ENCODE peak calls at places on chromosomes 6 and 20, in six cellular contexts. One of them, this sample, is unnamed. For H3K36me3 and H3K27me3, the result is how much of the 10 kb centered on the place peaks cover.

GRCh38 chr6:85747654-85748053 is 105.0 kb upstream of the SYNCRIP start:
- DNase-seq in ovary: no peak
- DNase-seq in adrenal gland: no peak
- DNase-seq in HCT116: no peak
- DNase-seq in fibroblast of lung: peak
- DNase-seq in cardiac muscle cell: peak
- DNase-seq in this sample: no peak

GRCh38 chr6:118683881-118684872 is 32.8 kb upstream of the CEP85L start:
- DNase-seq in ovary: no peak
- DNase-seq in fibroblast of lung: no peak
- DNase-seq in cardiac muscle cell: no peak
- DNase-seq in HCT116: no peak
- DNase-seq in adrenal gland: no peak
- DNase-seq in this sample: no peak

GRCh38 chr20:37414133-37414532 is 68.2 kb downstream of the SRC start:
- DNase-seq in fibroblast of lung: no peak
- DNase-seq in ovary: no peak
- DNase-seq in cardiac muscle cell: no peak
- DNase-seq in HCT116: no peak
- DNase-seq in adrenal gland: no peak
- DNase-seq in this sample: no peak

GRCh38 chr6:71194730-71195129 is 93.9 kb upstream of the OGFRL1 start:
- DNase-seq in fibroblast of lung: peak
- DNase-seq in ovary: no peak
- DNase-seq in cardiac muscle cell: peak
- DNase-seq in adrenal gland: no peak
- DNase-seq in HCT116: no peak
- DNase-seq in this sample: no peak

GRCh38 chr6:127641905-127642304 is 64.9 kb downstream of the C6orf58 start:
- DNase-seq in cardiac muscle cell: peak
- DNase-seq in ovary: no peak
- DNase-seq in HCT116: peak
- DNase-seq in adrenal gland: peak
- DNase-seq in fibroblast of lung: peak
- DNase-seq in this sample: no peak

GRCh38 chr20:39651645-39652340 is 689.6 kb downstream of the DHX35 start:
- DNase-seq in HCT116: no peak
- DNase-seq in adrenal gland: no peak
- DNase-seq in fibroblast of lung: no peak
- DNase-seq in cardiac muscle cell: no peak
- DNase-seq in ovary: no peak
- DNase-seq in this sample: no peak

GRCh38 chr20:18288748-18289705 is 700 bp downstream of the ZNF133 start:
- DNase-seq in adrenal gland: peak
- DNase-seq in fibroblast of lung: peak
- DNase-seq in cardiac muscle cell: peak
- DNase-seq in HCT116: no peak
- DNase-seq in ovary: peak
- DNase-seq in this sample: no peak

GRCh38 chr6:170075659-170076223 is 215.1 kb downstream of the DLL1 start:
- DNase-seq in adrenal gland: no peak
- DNase-seq in HCT116: no peak
- DNase-seq in ovary: no peak
- DNase-seq in cardiac muscle cell: no peak
- DNase-seq in fibroblast of lung: no peak
- DNase-seq in this sample: no peak

GRCh38 chr20:50169329-50169823 is 15.9 kb upstream of the PEDS1 start:
- DNase-seq in ovary: peak
- DNase-seq in adrenal gland: peak
- DNase-seq in HCT116: no peak
- DNase-seq in fibroblast of lung: peak
- DNase-seq in cardiac muscle cell: peak
- DNase-seq in this sample: peak

GRCh38 chr6:80553071-80553740 is 446.7 kb downstream of the BCKDHB start:
- DNase-seq in fibroblast of lung: peak
- DNase-seq in adrenal gland: no peak
- DNase-seq in HCT116: no peak
- DNase-seq in ovary: no peak
- DNase-seq in cardiac muscle cell: no peak
- DNase-seq in this sample: no peak

GRCh38 chr6:159989882-159990480 is 21.1 kb downstream of the IGF2R start:
- DNase-seq in fibroblast of lung: peak
- DNase-seq in cardiac muscle cell: peak
- DNase-seq in ovary: no peak
- DNase-seq in adrenal gland: no peak
- DNase-seq in HCT116: no peak
- DNase-seq in this sample: no peak

GRCh38 chr6:157925771-157926170 is 55.9 kb upstream of the SYNJ2 start:
- DNase-seq in fibroblast of lung: no peak
- DNase-seq in ovary: no peak
- DNase-seq in cardiac muscle cell: no peak
- DNase-seq in adrenal gland: no peak
- DNase-seq in HCT116: no peak
- DNase-seq in this sample: no peak

DNA sequence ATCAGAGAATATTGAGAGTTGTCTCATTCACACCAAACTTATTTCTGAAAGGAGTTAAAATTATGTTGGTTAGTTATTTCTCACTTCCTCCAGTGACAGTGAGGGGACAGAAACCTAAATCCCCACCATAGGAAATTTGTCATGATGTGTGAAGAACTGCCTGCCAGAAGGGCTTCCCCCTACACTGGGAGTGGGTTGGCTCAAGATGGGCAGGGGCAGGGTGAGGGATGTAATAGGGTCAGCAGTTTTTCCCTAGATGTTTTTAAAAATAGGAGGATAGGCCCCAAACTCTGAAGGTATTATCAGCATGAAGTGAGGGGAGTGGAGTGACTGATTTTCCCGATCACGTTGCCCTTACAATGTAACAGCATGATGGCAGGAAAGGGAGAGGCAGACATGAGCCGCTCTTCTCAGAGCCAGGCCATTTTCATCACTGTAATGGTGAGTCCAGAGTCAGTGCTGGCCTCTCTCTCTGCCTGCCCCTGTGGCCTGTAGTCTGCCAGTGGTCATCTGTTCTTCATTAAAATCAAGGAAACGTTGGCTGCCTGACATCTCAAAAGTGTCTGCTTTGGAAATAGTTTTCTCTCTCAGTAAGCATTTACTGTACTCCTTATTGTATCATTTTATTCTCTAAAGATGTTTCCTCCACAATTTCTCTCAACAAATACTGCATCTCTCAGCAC is 59.8 kb upstream of the SYNJ2 start:
- DNase-seq in adrenal gland: no peak
- DNase-seq in HCT116: no peak
- DNase-seq in fibroblast of lung: peak
- DNase-seq in ovary: no peak
- DNase-seq in cardiac muscle cell: peak
- DNase-seq in this sample: no peak
- H3K36me3 ChIP-seq in adrenal gland: under half
- H3K36me3 ChIP-seq in HCT116: under half
- H3K36me3 ChIP-seq in fibroblast of lung: under half
- H3K36me3 ChIP-seq in ovary: under half
- H3K36me3 ChIP-seq in cardiac muscle cell: under half
- H3K36me3 ChIP-seq in this sample: under half

GRCh38 chr6:10412165-10412947 is 2.5 kb downstream of the TFAP2A start:
- DNase-seq in cardiac muscle cell: peak
- DNase-seq in HCT116: no peak
- DNase-seq in ovary: peak
- DNase-seq in adrenal gland: peak
- DNase-seq in fibroblast of lung: peak
- DNase-seq in this sample: peak
- H3K27me3 ChIP-seq in cardiac muscle cell: half or more
- H3K27me3 ChIP-seq in HCT116: under half
- H3K27me3 ChIP-seq in ovary: under half
- H3K27me3 ChIP-seq in adrenal gland: half or more
- H3K27me3 ChIP-seq in fibroblast of lung: half or more
- H3K27me3 ChIP-seq in this sample: half or more

GRCh38 chr6:13304101-13304500 is 24.2 kb downstream of the TBC1D7 start:
- DNase-seq in adrenal gland: no peak
- DNase-seq in cardiac muscle cell: peak
- DNase-seq in fibroblast of lung: peak
- DNase-seq in ovary: no peak
- DNase-seq in HCT116: no peak
- DNase-seq in this sample: no peak

GRCh38 chr6:13302751-13303667 is 25.3 kb downstream of the TBC1D7 start:
- DNase-seq in fibroblast of lung: peak
- DNase-seq in cardiac muscle cell: peak
- DNase-seq in adrenal gland: peak
- DNase-seq in HCT116: peak
- DNase-seq in ovary: peak
- DNase-seq in this sample: peak

GRCh38 chr6:13304580-13305255 is 23.6 kb downstream of the TBC1D7 start:
- DNase-seq in adrenal gland: no peak
- DNase-seq in fibroblast of lung: no peak
- DNase-seq in HCT116: no peak
- DNase-seq in ovary: no peak
- DNase-seq in cardiac muscle cell: peak
- DNase-seq in this sample: no peak

GRCh38 chr6:13302291-13302690 is 26.0 kb downstream of the TBC1D7 start:
- DNase-seq in ovary: no peak
- DNase-seq in adrenal gland: peak
- DNase-seq in HCT116: no peak
- DNase-seq in cardiac muscle cell: no peak
- DNase-seq in fibroblast of lung: no peak
- DNase-seq in this sample: no peak

DNA sequence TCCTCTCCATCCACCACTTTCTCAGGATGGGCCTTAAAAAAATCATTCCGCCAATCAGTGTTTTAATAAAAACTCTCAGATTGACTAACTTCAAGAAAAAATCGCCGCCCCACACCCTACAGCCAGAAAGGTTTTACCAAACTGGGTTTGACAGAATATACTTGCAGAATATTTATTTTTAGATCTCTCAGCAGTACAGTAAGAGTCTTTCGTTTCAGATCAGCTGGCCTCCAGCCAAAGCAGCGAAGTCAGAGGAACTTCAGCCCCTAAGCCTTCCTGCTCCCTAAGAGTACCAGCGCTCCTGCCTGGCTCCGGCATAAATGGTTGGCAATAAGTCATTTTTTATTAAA is 24.7 kb downstream of the TBC1D7 start:
- DNase-seq in cardiac muscle cell: peak
- DNase-seq in ovary: peak
- DNase-seq in adrenal gland: peak
- DNase-seq in HCT116: no peak
- DNase-seq in fibroblast of lung: peak
- DNase-seq in this sample: no peak
- H3K4me3 ChIP-seq in cardiac muscle cell: no peak
- H3K4me3 ChIP-seq in ovary: no peak
- H3K4me3 ChIP-seq in adrenal gland: no peak
- H3K4me3 ChIP-seq in HCT116: no peak
- H3K4me3 ChIP-seq in fibroblast of lung: peak
- H3K4me3 ChIP-seq in this sample: no peak

DNA sequence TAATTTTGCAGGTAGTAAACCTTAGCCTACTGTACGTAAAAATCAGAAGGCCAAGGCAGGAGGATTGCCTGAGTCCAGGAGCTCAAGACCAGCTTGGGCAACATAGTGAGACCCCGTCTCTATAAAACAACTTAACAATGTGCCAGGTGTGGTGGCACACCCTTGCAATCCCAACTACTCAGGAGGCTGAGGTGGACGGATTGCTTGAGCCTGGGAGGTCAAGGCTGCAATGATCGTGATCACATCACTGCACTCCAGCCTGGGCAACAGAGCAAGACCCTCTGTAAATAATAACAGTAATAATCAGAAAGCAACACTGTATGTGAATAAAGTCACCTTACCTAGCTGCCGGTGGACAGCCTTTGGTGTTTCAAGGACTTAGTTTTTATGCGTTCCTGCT is 48.9 kb downstream of the MTHFD1L start:
- DNase-seq in cardiac muscle cell: no peak
- DNase-seq in ovary: no peak
- DNase-seq in HCT116: no peak
- DNase-seq in fibroblast of lung: no peak
- DNase-seq in adrenal gland: no peak
- DNase-seq in this sample: no peak
- H3K36me3 ChIP-seq in cardiac muscle cell: under half
- H3K36me3 ChIP-seq in ovary: under half
- H3K36me3 ChIP-seq in HCT116: under half
- H3K36me3 ChIP-seq in fibroblast of lung: under half
- H3K36me3 ChIP-seq in adrenal gland: under half
- H3K36me3 ChIP-seq in this sample: under half

GRCh38 chr6:122392564-122393338 is 6.7 kb upstream of the HSF2 start:
- DNase-seq in ovary: no peak
- DNase-seq in HCT116: no peak
- DNase-seq in adrenal gland: no peak
- DNase-seq in fibroblast of lung: no peak
- DNase-seq in cardiac muscle cell: no peak
- DNase-seq in this sample: no peak
- H3K27me3 ChIP-seq in ovary: under half
- H3K27me3 ChIP-seq in HCT116: under half
- H3K27me3 ChIP-seq in adrenal gland: under half
- H3K27me3 ChIP-seq in fibroblast of lung: under half
- H3K27me3 ChIP-seq in cardiac muscle cell: half or more
- H3K27me3 ChIP-seq in this sample: under half

GRCh38 chr6:150418825-150419594 is 50.2 kb downstream of the IYD start:
- DNase-seq in ovary: peak
- DNase-seq in adrenal gland: peak
- DNase-seq in HCT116: peak
- DNase-seq in cardiac muscle cell: peak
- DNase-seq in fibroblast of lung: peak
- DNase-seq in this sample: peak
- H3K4me3 ChIP-seq in ovary: peak
- H3K4me3 ChIP-seq in adrenal gland: peak
- H3K4me3 ChIP-seq in HCT116: peak
- H3K4me3 ChIP-seq in cardiac muscle cell: no peak
- H3K4me3 ChIP-seq in fibroblast of lung: peak
- H3K4me3 ChIP-seq in this sample: peak